ENCODE peak calls at places on chromosome 16, in ten cellular contexts. K is Panc1; H is activated CD4-positive, CD25-positive, alpha-beta regulatory T cell; F is HS-5; V is T-helper 1 cell; T is CD8-positive, alpha-beta T cell; B is ACHN; E is uterus; C is T-helper 2 cell; M is memory B cell. R is an unnamed sample.

GRCh38 chr16:9014389-9014788 is 50.7 kb upstream of the USP7 start:
- DNase-seq in K (no peak), H (no peak), F (no peak), V (no peak), T (no peak), B (no peak), E (no peak), C (no peak), M (no peak), R (no peak)

GRCh38 chr16:27312580-27313421 is 973 bp upstream of the IL4R start:
- DNase-seq in K (no peak), H (no peak), F (no peak), V (no peak), T (no peak), B (no peak), E (no peak), C (no peak), M (no peak), R (no peak)

GRCh38 chr16:86430814-86431213 is 79.5 kb upstream of the FOXF1 start:
- DNase-seq in K (no peak), H (no peak), F (no peak), V (no peak), T (no peak), B (no peak), E (no peak), C (no peak), M (no peak), R (no peak)

GRCh38 chr16:85927326-85927725 is 28.4 kb downstream of the IRF8 start:
- DNase-seq in K (no peak), H (no peak), F (no peak), V (no peak), T (no peak), B (no peak), E (no peak), C (no peak), M (no peak), R (no peak)

GRCh38 chr16:89187337-89188063 is 12.8 kb downstream of the SLC22A31 start:
- DNase-seq in K (no peak), H (no peak), F (no peak), V (peak), T (no peak), B (peak), E (no peak), C (peak), M (no peak), R (no peak)

GRCh38 chr16:22217890-22218730 is 12.0 kb downstream of the EEF2K start:
- DNase-seq in K (no peak), H (no peak), F (no peak), V (no peak), T (no peak), B (peak), E (peak), C (no peak), M (peak), R (no peak)

GRCh38 chr16:75593825-75594820 is 27.9 kb downstream of the GABARAPL2 start:
- DNase-seq in K (no peak), H (no peak), F (peak), V (peak), T (no peak), B (peak), E (no peak), C (no peak), M (no peak), R (no peak)

GRCh38 chr16:3646348-3646920 is 8.1 kb upstream of the DNASE1 start:
- DNase-seq in K (no peak), H (no peak), F (no peak), V (no peak), T (no peak), B (no peak), E (no peak), C (no peak), M (no peak), R (no peak)

GRCh38 chr16:1068451-1068850 is 4.1 kb upstream of the SSTR5 start:
- DNase-seq in K (no peak), H (no peak), F (no peak), V (no peak), T (no peak), B (no peak), E (no peak), C (no peak), M (no peak), R (no peak)

GRCh38 chr16:28491080-28491969 is 549 bp downstream of the CLN3 start:
- DNase-seq in K (no peak), H (peak), F (no peak), V (no peak), T (no peak), B (peak), E (peak), C (no peak), M (no peak), R (no peak)

GRCh38 chr16:84761448-84762368 is 58.1 kb upstream of the CRISPLD2 start:
- DNase-seq in K (no peak), H (no peak), F (no peak), V (no peak), T (no peak), B (no peak), E (no peak), C (no peak), M (no peak), R (no peak)

GRCh38 chr16:3838600-3839401 is 41.7 kb downstream of the CREBBP start:
- DNase-seq in K (no peak), H (no peak), F (no peak), V (no peak), T (no peak), B (no peak), E (no peak), C (no peak), M (no peak), R (no peak)

GRCh38 chr16:11323551-11324336 is 21.5 kb upstream of the RMI2 start:
- DNase-seq in K (no peak), H (no peak), F (no peak), V (no peak), T (no peak), B (no peak), E (no peak), C (no peak), M (no peak), R (no peak)

GRCh38 chr16:53756329-53756996 is 52.5 kb downstream of the FTO start:
- DNase-seq in K (no peak), H (no peak), F (no peak), V (no peak), T (no peak), B (peak), E (no peak), C (no peak), M (no peak), R (no peak)

GRCh38 chr16:57562066-57562465 is 19.6 kb downstream of the ADGRG5 start:
- DNase-seq in K (no peak), H (no peak), F (no peak), V (no peak), T (no peak), B (no peak), E (no peak), C (no peak), M (no peak), R (no peak)

GRCh38 chr16:6018848-6019489 is 921.4 kb upstream of the EEF2KMT start:
- DNase-seq in K (no peak), H (no peak), F (no peak), V (no peak), T (no peak), B (no peak), E (no peak), C (no peak), M (no peak), R (no peak)

GRCh38 chr16:88306411-88306810 is 76.3 kb upstream of the ZNF469 start:
- DNase-seq in K (no peak), H (no peak), F (no peak), V (no peak), T (no peak), B (no peak), E (no peak), C (no peak), M (no peak), R (no peak)

GRCh38 chr16:9275386-9275785 is 183.9 kb downstream of the HAPSTR1 start:
- DNase-seq in K (no peak), H (no peak), F (no peak), V (no peak), T (no peak), B (no peak), E (no peak), C (no peak), M (no peak), R (no peak)

GRCh38 chr16:47664653-47665325 is 203.7 kb downstream of the PHKB start:
- DNase-seq in K (no peak), H (no peak), F (no peak), V (no peak), T (no peak), B (no peak), E (no peak), C (no peak), M (no peak), R (no peak)

GRCh38 chr16:50268352-50268751 is 2.0 kb downstream of the ADCY7 start:
- DNase-seq in K (no peak), H (no peak), F (no peak), V (no peak), T (no peak), B (no peak), E (no peak), C (no peak), M (no peak), R (no peak)

GRCh38 chr16:15446901-15447300 is 12.5 kb downstream of the BMERB1 start:
- DNase-seq in K (no peak), H (no peak), F (no peak), V (no peak), T (no peak), B (no peak), E (no peak), C (no peak), M (no peak), R (no peak)

GRCh38 chr16:49487746-49488145 is 114.1 kb downstream of the C16orf78 start:
- DNase-seq in K (no peak), H (no peak), F (no peak), V (no peak), T (no peak), B (no peak), E (no peak), C (no peak), M (no peak), R (no peak)

GRCh38 chr16:63361032-63361624 is 1324.9 kb upstream of the CDH8 start:
- DNase-seq in K (peak), H (no peak), F (peak), V (peak), T (no peak), B (peak), E (no peak), C (no peak), M (no peak), R (no peak)

GRCh38 chr16:54066451-54067056 is 220.0 kb downstream of the IRX3 start:
- DNase-seq in K (no peak), H (no peak), F (no peak), V (no peak), T (no peak), B (peak), E (no peak), C (no peak), M (no peak), R (no peak)